ENCODE peak calls at places on chromosomes 3 and 15, in five cellular contexts. P, V, T, A and X are unnamed samples.

GRCh38 chr3:79255696-79256095 is 512.1 kb downstream of the ROBO1 start:
- DNase-seq in T (no peak), P (no peak), V (no peak), A (no peak), X (no peak)

GRCh38 chr3:14716593-14716992 is 41.7 kb downstream of the C3orf20 start:
- DNase-seq in A (peak), V (no peak), P (no peak), T (no peak), X (no peak)

GRCh38 chr3:194184265-194184751 is 48.4 kb downstream of the HES1 start:
- DNase-seq in V (peak), A (peak), T (no peak), P (peak), X (no peak)

GRCh38 chr3:150773616-150774192 is 10.7 kb upstream of the SIAH2 start:
- DNase-seq in P (no peak), V (no peak), A (no peak), T (no peak), X (no peak)

GRCh38 chr15:39502048-39502447 is 78.8 kb upstream of the THBS1 start:
- DNase-seq in T (no peak), V (no peak), P (no peak), A (no peak), X (no peak)

GRCh38 chr3:45509038-45509767 is 85.3 kb upstream of the LIMD1 start:
- DNase-seq in T (peak), A (peak), V (peak), P (no peak), X (peak)

GRCh38 chr3:154105218-154105975 is 15.8 kb upstream of the ARHGEF26 start:
- DNase-seq in V (no peak), P (no peak), A (peak), T (no peak), X (no peak)

GRCh38 chr3:1421577-1421976 is 328.8 kb downstream of the CNTN6 start:
- DNase-seq in P (no peak), A (no peak), V (no peak), T (no peak), X (no peak)

GRCh38 chr3:104316118-104316517 is 1050.6 kb upstream of the ALCAM start:
- DNase-seq in V (no peak), P (no peak), A (peak), T (no peak), X (no peak)

GRCh38 chr3:64267774-64268604 is 42.7 kb upstream of the PRICKLE2 start:
- DNase-seq in V (peak), P (no peak), A (peak), T (no peak), X (peak)

GRCh38 chr3:12544652-12545472 is 437 bp downstream of the MKRN2OS start:
- DNase-seq in P (no peak), T (no peak), V (no peak), A (no peak), X (no peak)

GRCh38 chr3:86830566-86830965 is 160.4 kb downstream of the VGLL3 start:
- DNase-seq in A (peak), P (no peak), T (no peak), V (no peak), X (no peak)

GRCh38 chr15:82999905-83000671 is 11.4 kb downstream of the C15orf40 start:
- DNase-seq in P (peak), V (no peak), A (peak), T (peak), X (peak)

GRCh38 chr15:44243146-44243545 is 45.4 kb upstream of the GOLM2 start:
- DNase-seq in V (no peak), P (no peak), A (no peak), T (peak), X (no peak)

GRCh38 chr3:126352476-126353454 is 4.4 kb downstream of the KLF15 start:
- DNase-seq in T (no peak), P (no peak), V (no peak), A (peak), X (no peak)

GRCh38 chr3:176919836-176920760 is 277.2 kb downstream of the TBL1XR1 start:
- DNase-seq in P (peak), V (peak), A (no peak), T (no peak), X (no peak)

GRCh38 chr3:101163554-101163953 is 156.8 kb downstream of the IMPG2 start:
- DNase-seq in P (no peak), A (no peak), V (no peak), T (no peak), X (no peak)

GRCh38 chr3:98961161-98962155 is 60.0 kb upstream of the DCBLD2 start:
- DNase-seq in P (no peak), T (no peak), V (no peak), A (peak), X (no peak)

GRCh38 chr3:47747558-47747957 is 34.1 kb downstream of the SMARCC1 start:
- DNase-seq in V (no peak), A (no peak), P (no peak), T (no peak), X (no peak)

GRCh38 chr3:119395923-119396358 is 67.5 kb downstream of the TMEM39A start:
- DNase-seq in V (no peak), P (no peak), A (no peak), T (no peak), X (no peak)

GRCh38 chr3:24963762-24964625 is 464.1 kb upstream of the RARB start:
- DNase-seq in A (peak), T (no peak), P (no peak), V (no peak), X (peak)

GRCh38 chr15:69919816-69920215 is 177.9 kb downstream of the TLE3 start:
- DNase-seq in V (peak), P (no peak), T (no peak), A (no peak), X (peak)

GRCh38 chr3:13718437-13718836 is 161.4 kb downstream of the WNT7A start:
- DNase-seq in T (no peak), A (no peak), P (no peak), V (no peak), X (no peak)

GRCh38 chr3:86867990-86868389 is 123.0 kb downstream of the VGLL3 start:
- DNase-seq in V (no peak), T (no peak), A (no peak), P (no peak), X (no peak)

GRCh38 chr3:64238971-64239667 is 13.9 kb upstream of the PRICKLE2 start:
- DNase-seq in A (peak), T (peak), V (peak), P (no peak), X (no peak)

GRCh38 chr3:192848371-192849233 is 69.1 kb downstream of the MB21D2 start:
- DNase-seq in T (no peak), P (no peak), V (no peak), A (no peak), X (no peak)

GRCh38 chr3:56796202-56796601 is 5.5 kb downstream of the ARHGEF3 start:
- DNase-seq in T (peak), V (no peak), A (no peak), P (no peak), X (no peak)

GRCh38 chr3:69009559-69010410 is 3.7 kb downstream of the EOGT start:
- DNase-seq in A (peak), V (peak), P (no peak), T (no peak), X (no peak)

GRCh38 chr3:162390891-162391290 is 894.3 kb downstream of the OTOL1 start:
- DNase-seq in V (no peak), A (no peak), P (no peak), T (no peak), X (no peak)

GRCh38 chr3:179450321-179450720 is 949 bp downstream of the GNB4 start:
- DNase-seq in A (no peak), P (no peak), T (no peak), V (no peak), X (no peak)